ENCODE peak calls at places on chromosomes 16 and 17, in five cellular contexts. U is NCI-H1048; A is A172; K is stimulated activated naive B cell treated with anti-CD40 and anti-IgM and Interleukin-4, amounts not matched to agents 10 μg/mL and 1 μg/mL and 100 μg/mL, for 72 hours; Y is kidney glomerular epithelial cell. C is an unnamed sample.

GRCh38 chr16:85653226-85653917 is 35.4 kb downstream of the GINS2 start:
- DNase-seq in Y (no peak), K (no peak), A (no peak), U (no peak), C (no peak)

GRCh38 chr16:72198021-72198420 is 26.1 kb upstream of the PMFBP1 start:
- DNase-seq in U (no peak), A (no peak), K (no peak), Y (no peak), C (no peak)

GRCh38 chr16:66580605-66581209 is 1.4 kb downstream of the CMTM2 start:
- DNase-seq in K (no peak), U (no peak), A (peak), Y (peak), C (peak)

GRCh38 chr17:42097691-42098661 is at the start of gene ZNF385C:
- DNase-seq in Y (no peak), K (no peak), U (no peak), A (no peak), C (no peak)

GRCh38 chr17:32912218-32912897 is 15.6 kb upstream of the TMEM98 start:
- DNase-seq in Y (peak), A (peak), K (no peak), U (no peak), C (no peak)

GRCh38 chr16:53754938-53755910 is 51.3 kb downstream of the FTO start:
- DNase-seq in A (no peak), U (no peak), Y (peak), K (no peak), C (no peak)

GRCh38 chr16:81071816-81072215 is 5.2 kb downstream of the C16orf46 start:
- DNase-seq in U (no peak), Y (peak), K (no peak), A (peak), C (peak)

GRCh38 chr17:9643611-9644010 is 1.7 kb upstream of the USP43 start:
- DNase-seq in K (no peak), A (no peak), U (no peak), Y (peak), C (peak)

GRCh38 chr17:83056583-83057396 is 22.6 kb upstream of the METRNL start:
- DNase-seq in Y (peak), K (no peak), U (no peak), A (peak), C (no peak)

GRCh38 chr17:19702231-19702641 is 14.1 kb downstream of the SLC47A2 start:
- DNase-seq in A (no peak), K (no peak), U (no peak), Y (peak), C (no peak)

GRCh38 chr16:24674877-24675276 is 54.6 kb upstream of the TNRC6A start:
- DNase-seq in U (no peak), Y (no peak), A (no peak), K (no peak), C (no peak)

GRCh38 chr16:10878644-10879498 is 1.9 kb downstream of the CIITA start:
- DNase-seq in U (no peak), K (no peak), A (peak), Y (no peak), C (no peak)

GRCh38 chr17:82866521-82867214 is 26.8 kb upstream of the ZNF750 start:
- DNase-seq in U (no peak), Y (no peak), K (no peak), A (peak), C (no peak)

GRCh38 chr17:65027305-65027704 is 29.2 kb downstream of the GNA13 start:
- DNase-seq in U (no peak), A (peak), Y (peak), K (peak), C (peak)

GRCh38 chr17:78131172-78132085 is 858 bp downstream of the TMC8 start:
- DNase-seq in Y (no peak), A (no peak), K (no peak), U (no peak), C (no peak)

GRCh38 chr16:78704421-78704820 is 605.0 kb downstream of the WWOX start:
- DNase-seq in U (no peak), A (no peak), K (no peak), Y (no peak), C (no peak)

GRCh38 chr17:73643012-73643845 is 1.0 kb downstream of the SDK2 start:
- DNase-seq in K (no peak), Y (no peak), U (no peak), A (no peak), C (no peak)

GRCh38 chr17:46872421-46872820 is 21.0 kb downstream of the WNT9B start:
- DNase-seq in Y (no peak), U (no peak), K (no peak), A (no peak), C (no peak)

GRCh38 chr17:9887521-9887920 is 17.6 kb downstream of the RCVRN start:
- DNase-seq in A (no peak), Y (no peak), U (no peak), K (no peak), C (no peak)

C was measured in epithelial cell of proximal tubule.